ENCODE peak calls at places on chromosomes 5 and 9, in nine cellular contexts. One of them, this sample, is unnamed.

GRCh38 chr9:129539446-129539845 is 81.5 kb downstream of the C9orf50 start:
- DNase-seq in A673: no peak
- DNase-seq in nucleus accumbens: no peak
- DNase-seq in activated CD4-positive, alpha-beta T cell treated with anti-CD3 and anti-CD28 coated beads for 24 hours: no peak
- DNase-seq in activated naive CD8-positive, alpha-beta T cell treated with anti-CD3 and anti-CD28 coated beads, Interleukin-2, amount 50 U/mL, for 24 hours: no peak
- DNase-seq in stimulated activated CD8-positive, alpha-beta memory T cell treated with anti-CD3 and anti-CD28 coated beads, Interleukin-4, amount 100 ng/mL, for 1 hour: no peak
- DNase-seq in DMS153: no peak
- DNase-seq in progenitor cell of endocrine pancreas: no peak
- DNase-seq in AG08395: no peak
- DNase-seq in this sample: no peak

GRCh38 chr5:102903074-102903871 is 148.2 kb downstream of the PAM start:
- DNase-seq in DMS153: no peak
- DNase-seq in AG08395: no peak
- DNase-seq in A673: no peak
- DNase-seq in stimulated activated CD8-positive, alpha-beta memory T cell treated with anti-CD3 and anti-CD28 coated beads, Interleukin-4, amount 100 ng/mL, for 1 hour: no peak
- DNase-seq in progenitor cell of endocrine pancreas: no peak
- DNase-seq in activated CD4-positive, alpha-beta T cell treated with anti-CD3 and anti-CD28 coated beads for 24 hours: no peak
- DNase-seq in nucleus accumbens: no peak
- DNase-seq in activated naive CD8-positive, alpha-beta T cell treated with anti-CD3 and anti-CD28 coated beads, Interleukin-2, amount 50 U/mL, for 24 hours: no peak
- DNase-seq in this sample: no peak

GRCh38 chr9:28942941-28943340 is 1369.7 kb upstream of the C9orf72 start:
- DNase-seq in progenitor cell of endocrine pancreas: no peak
- DNase-seq in activated CD4-positive, alpha-beta T cell treated with anti-CD3 and anti-CD28 coated beads for 24 hours: no peak
- DNase-seq in activated naive CD8-positive, alpha-beta T cell treated with anti-CD3 and anti-CD28 coated beads, Interleukin-2, amount 50 U/mL, for 24 hours: no peak
- DNase-seq in stimulated activated CD8-positive, alpha-beta memory T cell treated with anti-CD3 and anti-CD28 coated beads, Interleukin-4, amount 100 ng/mL, for 1 hour: no peak
- DNase-seq in A673: no peak
- DNase-seq in AG08395: no peak
- DNase-seq in DMS153: no peak
- DNase-seq in nucleus accumbens: no peak
- DNase-seq in this sample: no peak

GRCh38 chr5:127705120-127705892 is 2.1 kb downstream of the CCDC192 start:
- DNase-seq in activated CD4-positive, alpha-beta T cell treated with anti-CD3 and anti-CD28 coated beads for 24 hours: no peak
- DNase-seq in activated naive CD8-positive, alpha-beta T cell treated with anti-CD3 and anti-CD28 coated beads, Interleukin-2, amount 50 U/mL, for 24 hours: no peak
- DNase-seq in stimulated activated CD8-positive, alpha-beta memory T cell treated with anti-CD3 and anti-CD28 coated beads, Interleukin-4, amount 100 ng/mL, for 1 hour: no peak
- DNase-seq in AG08395: peak
- DNase-seq in DMS153: no peak
- DNase-seq in nucleus accumbens: no peak
- DNase-seq in progenitor cell of endocrine pancreas: no peak
- DNase-seq in A673: no peak
- DNase-seq in this sample: peak

GRCh38 chr5:123785160-123786001 is 273.4 kb downstream of the CSNK1G3 start:
- DNase-seq in A673: peak
- DNase-seq in progenitor cell of endocrine pancreas: no peak
- DNase-seq in stimulated activated CD8-positive, alpha-beta memory T cell treated with anti-CD3 and anti-CD28 coated beads, Interleukin-4, amount 100 ng/mL, for 1 hour: no peak
- DNase-seq in AG08395: peak
- DNase-seq in activated CD4-positive, alpha-beta T cell treated with anti-CD3 and anti-CD28 coated beads for 24 hours: no peak
- DNase-seq in nucleus accumbens: no peak
- DNase-seq in DMS153: peak
- DNase-seq in activated naive CD8-positive, alpha-beta T cell treated with anti-CD3 and anti-CD28 coated beads, Interleukin-2, amount 50 U/mL, for 24 hours: no peak
- DNase-seq in this sample: no peak

GRCh38 chr9:87601175-87601574 is 103.5 kb downstream of the DAPK1 start:
- DNase-seq in progenitor cell of endocrine pancreas: no peak
- DNase-seq in activated naive CD8-positive, alpha-beta T cell treated with anti-CD3 and anti-CD28 coated beads, Interleukin-2, amount 50 U/mL, for 24 hours: no peak
- DNase-seq in AG08395: no peak
- DNase-seq in stimulated activated CD8-positive, alpha-beta memory T cell treated with anti-CD3 and anti-CD28 coated beads, Interleukin-4, amount 100 ng/mL, for 1 hour: no peak
- DNase-seq in A673: peak
- DNase-seq in activated CD4-positive, alpha-beta T cell treated with anti-CD3 and anti-CD28 coated beads for 24 hours: no peak
- DNase-seq in nucleus accumbens: no peak
- DNase-seq in DMS153: no peak
- DNase-seq in this sample: no peak

GRCh38 chr5:125659316-125660071 is 763.7 kb upstream of the GRAMD2B start:
- DNase-seq in stimulated activated CD8-positive, alpha-beta memory T cell treated with anti-CD3 and anti-CD28 coated beads, Interleukin-4, amount 100 ng/mL, for 1 hour: no peak
- DNase-seq in AG08395: no peak
- DNase-seq in A673: peak
- DNase-seq in DMS153: no peak
- DNase-seq in activated CD4-positive, alpha-beta T cell treated with anti-CD3 and anti-CD28 coated beads for 24 hours: no peak
- DNase-seq in activated naive CD8-positive, alpha-beta T cell treated with anti-CD3 and anti-CD28 coated beads, Interleukin-2, amount 50 U/mL, for 24 hours: no peak
- DNase-seq in nucleus accumbens: no peak
- DNase-seq in progenitor cell of endocrine pancreas: no peak
- DNase-seq in this sample: no peak

GRCh38 chr9:4579011-4579410 is 83.1 kb upstream of the PLPP6 start:
- DNase-seq in progenitor cell of endocrine pancreas: no peak
- DNase-seq in stimulated activated CD8-positive, alpha-beta memory T cell treated with anti-CD3 and anti-CD28 coated beads, Interleukin-4, amount 100 ng/mL, for 1 hour: no peak
- DNase-seq in activated CD4-positive, alpha-beta T cell treated with anti-CD3 and anti-CD28 coated beads for 24 hours: no peak
- DNase-seq in nucleus accumbens: no peak
- DNase-seq in activated naive CD8-positive, alpha-beta T cell treated with anti-CD3 and anti-CD28 coated beads, Interleukin-2, amount 50 U/mL, for 24 hours: no peak
- DNase-seq in DMS153: no peak
- DNase-seq in AG08395: no peak
- DNase-seq in A673: no peak
- DNase-seq in this sample: no peak

GRCh38 chr5:170809551-170809950 is 26.0 kb downstream of the GABRP start:
- DNase-seq in AG08395: no peak
- DNase-seq in DMS153: no peak
- DNase-seq in A673: peak
- DNase-seq in progenitor cell of endocrine pancreas: no peak
- DNase-seq in stimulated activated CD8-positive, alpha-beta memory T cell treated with anti-CD3 and anti-CD28 coated beads, Interleukin-4, amount 100 ng/mL, for 1 hour: no peak
- DNase-seq in activated naive CD8-positive, alpha-beta T cell treated with anti-CD3 and anti-CD28 coated beads, Interleukin-2, amount 50 U/mL, for 24 hours: no peak
- DNase-seq in activated CD4-positive, alpha-beta T cell treated with anti-CD3 and anti-CD28 coated beads for 24 hours: no peak
- DNase-seq in nucleus accumbens: no peak
- DNase-seq in this sample: peak

GRCh38 chr5:132364319-132364718 is 5.2 kb upstream of the SLC22A5 start:
- DNase-seq in stimulated activated CD8-positive, alpha-beta memory T cell treated with anti-CD3 and anti-CD28 coated beads, Interleukin-4, amount 100 ng/mL, for 1 hour: no peak
- DNase-seq in A673: no peak
- DNase-seq in nucleus accumbens: no peak
- DNase-seq in AG08395: peak
- DNase-seq in progenitor cell of endocrine pancreas: no peak
- DNase-seq in DMS153: no peak
- DNase-seq in activated naive CD8-positive, alpha-beta T cell treated with anti-CD3 and anti-CD28 coated beads, Interleukin-2, amount 50 U/mL, for 24 hours: no peak
- DNase-seq in activated CD4-positive, alpha-beta T cell treated with anti-CD3 and anti-CD28 coated beads for 24 hours: no peak
- DNase-seq in this sample: no peak

GRCh38 chr9:112878752-112879151 is 11.9 kb downstream of the SLC46A2 start:
- DNase-seq in nucleus accumbens: no peak
- DNase-seq in progenitor cell of endocrine pancreas: no peak
- DNase-seq in AG08395: no peak
- DNase-seq in DMS153: no peak
- DNase-seq in stimulated activated CD8-positive, alpha-beta memory T cell treated with anti-CD3 and anti-CD28 coated beads, Interleukin-4, amount 100 ng/mL, for 1 hour: no peak
- DNase-seq in A673: no peak
- DNase-seq in activated CD4-positive, alpha-beta T cell treated with anti-CD3 and anti-CD28 coated beads for 24 hours: no peak
- DNase-seq in activated naive CD8-positive, alpha-beta T cell treated with anti-CD3 and anti-CD28 coated beads, Interleukin-2, amount 50 U/mL, for 24 hours: no peak
- DNase-seq in this sample: no peak

GRCh38 chr9:37363124-37363523 is 59.4 kb upstream of the GRHPR start:
- DNase-seq in AG08395: no peak
- DNase-seq in stimulated activated CD8-positive, alpha-beta memory T cell treated with anti-CD3 and anti-CD28 coated beads, Interleukin-4, amount 100 ng/mL, for 1 hour: no peak
- DNase-seq in activated CD4-positive, alpha-beta T cell treated with anti-CD3 and anti-CD28 coated beads for 24 hours: no peak
- DNase-seq in progenitor cell of endocrine pancreas: no peak
- DNase-seq in nucleus accumbens: no peak
- DNase-seq in A673: no peak
- DNase-seq in DMS153: no peak
- DNase-seq in activated naive CD8-positive, alpha-beta T cell treated with anti-CD3 and anti-CD28 coated beads, Interleukin-2, amount 50 U/mL, for 24 hours: no peak
- DNase-seq in this sample: no peak

GRCh38 chr5:31671339-31671741 is 32.4 kb downstream of the PDZD2 start:
- DNase-seq in activated CD4-positive, alpha-beta T cell treated with anti-CD3 and anti-CD28 coated beads for 24 hours: no peak
- DNase-seq in stimulated activated CD8-positive, alpha-beta memory T cell treated with anti-CD3 and anti-CD28 coated beads, Interleukin-4, amount 100 ng/mL, for 1 hour: no peak
- DNase-seq in A673: no peak
- DNase-seq in DMS153: no peak
- DNase-seq in nucleus accumbens: peak
- DNase-seq in progenitor cell of endocrine pancreas: no peak
- DNase-seq in activated naive CD8-positive, alpha-beta T cell treated with anti-CD3 and anti-CD28 coated beads, Interleukin-2, amount 50 U/mL, for 24 hours: no peak
- DNase-seq in AG08395: no peak
- DNase-seq in this sample: no peak

GRCh38 chr5:147442134-147442726 is 67.6 kb downstream of the DPYSL3 start:
- DNase-seq in A673: no peak
- DNase-seq in activated CD4-positive, alpha-beta T cell treated with anti-CD3 and anti-CD28 coated beads for 24 hours: no peak
- DNase-seq in nucleus accumbens: no peak
- DNase-seq in AG08395: no peak
- DNase-seq in activated naive CD8-positive, alpha-beta T cell treated with anti-CD3 and anti-CD28 coated beads, Interleukin-2, amount 50 U/mL, for 24 hours: no peak
- DNase-seq in DMS153: no peak
- DNase-seq in progenitor cell of endocrine pancreas: no peak
- DNase-seq in stimulated activated CD8-positive, alpha-beta memory T cell treated with anti-CD3 and anti-CD28 coated beads, Interleukin-4, amount 100 ng/mL, for 1 hour: no peak
- DNase-seq in this sample: no peak

GRCh38 chr5:92559743-92560142 is 1021.3 kb downstream of the NR2F1-AS1 start:
- DNase-seq in AG08395: no peak
- DNase-seq in DMS153: no peak
- DNase-seq in activated naive CD8-positive, alpha-beta T cell treated with anti-CD3 and anti-CD28 coated beads, Interleukin-2, amount 50 U/mL, for 24 hours: no peak
- DNase-seq in nucleus accumbens: no peak
- DNase-seq in progenitor cell of endocrine pancreas: no peak
- DNase-seq in activated CD4-positive, alpha-beta T cell treated with anti-CD3 and anti-CD28 coated beads for 24 hours: no peak
- DNase-seq in stimulated activated CD8-positive, alpha-beta memory T cell treated with anti-CD3 and anti-CD28 coated beads, Interleukin-4, amount 100 ng/mL, for 1 hour: no peak
- DNase-seq in A673: no peak
- DNase-seq in this sample: no peak

GRCh38 chr9:34653131-34653530 is 1.1 kb downstream of the IL11RA start:
- DNase-seq in stimulated activated CD8-positive, alpha-beta memory T cell treated with anti-CD3 and anti-CD28 coated beads, Interleukin-4, amount 100 ng/mL, for 1 hour: no peak
- DNase-seq in activated naive CD8-positive, alpha-beta T cell treated with anti-CD3 and anti-CD28 coated beads, Interleukin-2, amount 50 U/mL, for 24 hours: no peak
- DNase-seq in A673: no peak
- DNase-seq in activated CD4-positive, alpha-beta T cell treated with anti-CD3 and anti-CD28 coated beads for 24 hours: no peak
- DNase-seq in nucleus accumbens: no peak
- DNase-seq in progenitor cell of endocrine pancreas: no peak
- DNase-seq in AG08395: peak
- DNase-seq in DMS153: no peak
- DNase-seq in this sample: no peak

GRCh38 chr5:123810253-123810652 is 298.3 kb downstream of the CSNK1G3 start:
- DNase-seq in activated naive CD8-positive, alpha-beta T cell treated with anti-CD3 and anti-CD28 coated beads, Interleukin-2, amount 50 U/mL, for 24 hours: no peak
- DNase-seq in DMS153: peak
- DNase-seq in progenitor cell of endocrine pancreas: no peak
- DNase-seq in stimulated activated CD8-positive, alpha-beta memory T cell treated with anti-CD3 and anti-CD28 coated beads, Interleukin-4, amount 100 ng/mL, for 1 hour: no peak
- DNase-seq in A673: no peak
- DNase-seq in activated CD4-positive, alpha-beta T cell treated with anti-CD3 and anti-CD28 coated beads for 24 hours: no peak
- DNase-seq in AG08395: no peak
- DNase-seq in nucleus accumbens: no peak
- DNase-seq in this sample: no peak

GRCh38 chr9:115604831-115605483 is 487.0 kb upstream of the TNC start:
- DNase-seq in nucleus accumbens: no peak
- DNase-seq in DMS153: no peak
- DNase-seq in activated naive CD8-positive, alpha-beta T cell treated with anti-CD3 and anti-CD28 coated beads, Interleukin-2, amount 50 U/mL, for 24 hours: no peak
- DNase-seq in progenitor cell of endocrine pancreas: no peak
- DNase-seq in A673: no peak
- DNase-seq in AG08395: peak
- DNase-seq in stimulated activated CD8-positive, alpha-beta memory T cell treated with anti-CD3 and anti-CD28 coated beads, Interleukin-4, amount 100 ng/mL, for 1 hour: no peak
- DNase-seq in activated CD4-positive, alpha-beta T cell treated with anti-CD3 and anti-CD28 coated beads for 24 hours: no peak
- DNase-seq in this sample: no peak

GRCh38 chr5:176341325-176342198 is 20.0 kb downstream of the KIAA1191 start:
- DNase-seq in nucleus accumbens: no peak
- DNase-seq in DMS153: no peak
- DNase-seq in progenitor cell of endocrine pancreas: no peak
- DNase-seq in activated naive CD8-positive, alpha-beta T cell treated with anti-CD3 and anti-CD28 coated beads, Interleukin-2, amount 50 U/mL, for 24 hours: no peak
- DNase-seq in A673: no peak
- DNase-seq in stimulated activated CD8-positive, alpha-beta memory T cell treated with anti-CD3 and anti-CD28 coated beads, Interleukin-4, amount 100 ng/mL, for 1 hour: no peak
- DNase-seq in activated CD4-positive, alpha-beta T cell treated with anti-CD3 and anti-CD28 coated beads for 24 hours: no peak
- DNase-seq in AG08395: no peak
- DNase-seq in this sample: peak

GRCh38 chr5:31730139-31730538 is 91.2 kb downstream of the PDZD2 start:
- DNase-seq in A673: no peak
- DNase-seq in activated naive CD8-positive, alpha-beta T cell treated with anti-CD3 and anti-CD28 coated beads, Interleukin-2, amount 50 U/mL, for 24 hours: no peak
- DNase-seq in DMS153: peak
- DNase-seq in AG08395: no peak
- DNase-seq in activated CD4-positive, alpha-beta T cell treated with anti-CD3 and anti-CD28 coated beads for 24 hours: no peak
- DNase-seq in nucleus accumbens: no peak
- DNase-seq in progenitor cell of endocrine pancreas: no peak
- DNase-seq in stimulated activated CD8-positive, alpha-beta memory T cell treated with anti-CD3 and anti-CD28 coated beads, Interleukin-4, amount 100 ng/mL, for 1 hour: no peak
- DNase-seq in this sample: no peak

GRCh38 chr5:476814-477175 is 33.8 kb downstream of the EXOC3 start:
- DNase-seq in DMS153: no peak
- DNase-seq in activated naive CD8-positive, alpha-beta T cell treated with anti-CD3 and anti-CD28 coated beads, Interleukin-2, amount 50 U/mL, for 24 hours: no peak
- DNase-seq in A673: no peak
- DNase-seq in nucleus accumbens: no peak
- DNase-seq in activated CD4-positive, alpha-beta T cell treated with anti-CD3 and anti-CD28 coated beads for 24 hours: no peak
- DNase-seq in AG08395: no peak
- DNase-seq in stimulated activated CD8-positive, alpha-beta memory T cell treated with anti-CD3 and anti-CD28 coated beads, Interleukin-4, amount 100 ng/mL, for 1 hour: no peak
- DNase-seq in progenitor cell of endocrine pancreas: no peak
- DNase-seq in this sample: no peak

GRCh38 chr5:34003941-34004340 is 3.9 kb downstream of the AMACR start:
- DNase-seq in activated CD4-positive, alpha-beta T cell treated with anti-CD3 and anti-CD28 coated beads for 24 hours: no peak
- DNase-seq in nucleus accumbens: no peak
- DNase-seq in AG08395: no peak
- DNase-seq in progenitor cell of endocrine pancreas: no peak
- DNase-seq in stimulated activated CD8-positive, alpha-beta memory T cell treated with anti-CD3 and anti-CD28 coated beads, Interleukin-4, amount 100 ng/mL, for 1 hour: no peak
- DNase-seq in activated naive CD8-positive, alpha-beta T cell treated with anti-CD3 and anti-CD28 coated beads, Interleukin-2, amount 50 U/mL, for 24 hours: no peak
- DNase-seq in DMS153: no peak
- DNase-seq in A673: no peak
- DNase-seq in this sample: no peak

GRCh38 chr9:65411336-65411735 is 126.3 kb upstream of the FOXD4L5 start:
- DNase-seq in stimulated activated CD8-positive, alpha-beta memory T cell treated with anti-CD3 and anti-CD28 coated beads, Interleukin-4, amount 100 ng/mL, for 1 hour: no peak
- DNase-seq in progenitor cell of endocrine pancreas: no peak
- DNase-seq in activated CD4-positive, alpha-beta T cell treated with anti-CD3 and anti-CD28 coated beads for 24 hours: no peak
- DNase-seq in nucleus accumbens: no peak
- DNase-seq in A673: no peak
- DNase-seq in activated naive CD8-positive, alpha-beta T cell treated with anti-CD3 and anti-CD28 coated beads, Interleukin-2, amount 50 U/mL, for 24 hours: no peak
- DNase-seq in AG08395: no peak
- DNase-seq in DMS153: no peak
- DNase-seq in this sample: no peak